ENCODE peak calls at places on chromosomes 2 and 18, in seven cellular contexts. E is activated effector memory CD4-positive, alpha-beta T cell treated with anti-CD3 and anti-CD28 coated beads, Interleukin-2, amount 50 U/mL, for 16 hours; U is stimulated activated naive CD4-positive, alpha-beta T cell; A is H54; T is EL; Y is fibroblast of lung; K is cardiac fibroblast. G is an unnamed sample.

GRCh38 chr2:61411109-61411508 is 59.8 kb downstream of the USP34 start:
- DNase-seq in T (no peak), A (no peak), Y (no peak), E (no peak), U (no peak), K (no peak), G (no peak)

GRCh38 chr2:109547280-109547679 is 66.5 kb downstream of the SEPTIN10 start:
- DNase-seq in Y (no peak), K (no peak), E (no peak), A (no peak), U (no peak), T (no peak), G (no peak)

GRCh38 chr2:128630974-128631697 is 312.5 kb upstream of the HS6ST1 start:
- DNase-seq in T (no peak), U (no peak), E (peak), Y (no peak), K (no peak), A (no peak), G (no peak)

GRCh38 chr2:5995832-5996231 is 303.6 kb downstream of the SOX11 start:
- DNase-seq in U (no peak), E (no peak), Y (peak), K (no peak), T (no peak), A (no peak), G (no peak)

GRCh38 chr2:108287169-108287568 is 1.5 kb upstream of the SULT1C2 start:
- DNase-seq in T (no peak), U (no peak), K (no peak), E (no peak), A (no peak), Y (no peak), G (no peak)

GRCh38 chr2:20633794-20634259 is 17.1 kb downstream of the HS1BP3 start:
- DNase-seq in Y (no peak), T (no peak), K (no peak), E (no peak), A (no peak), U (no peak), G (no peak)

GRCh38 chr2:231680284-231680991 is 27.9 kb upstream of the PTMA start:
- DNase-seq in K (no peak), E (no peak), A (no peak), U (no peak), Y (no peak), T (no peak), G (no peak)

GRCh38 chr18:60067426-60068210 is 167.8 kb downstream of the PMAIP1 start:
- DNase-seq in T (peak), A (no peak), Y (peak), U (no peak), K (no peak), E (no peak), G (no peak)

GRCh38 chr2:19899853-19900525 is 1.8 kb downstream of the TTC32 start:
- DNase-seq in A (no peak), T (no peak), K (no peak), E (no peak), U (no peak), Y (no peak), G (no peak)

GRCh38 chr2:215862211-215862610 is 151.1 kb downstream of the MREG start:
- DNase-seq in A (no peak), T (no peak), E (no peak), Y (no peak), K (no peak), U (no peak), G (no peak)

GRCh38 chr2:174009488-174010223 is 44.5 kb upstream of the SP3 start:
- DNase-seq in K (peak), E (no peak), U (no peak), Y (peak), A (no peak), T (peak), G (no peak)

GRCh38 chr2:120904825-120905224 is 169.2 kb downstream of the GLI2 start:
- DNase-seq in K (no peak), E (no peak), T (no peak), U (no peak), A (no peak), Y (no peak), G (peak)

GRCh38 chr2:112623913-112624777 is 21.6 kb upstream of the SLC20A1 start:
- DNase-seq in K (peak), U (no peak), Y (peak), T (peak), E (peak), A (no peak), G (no peak)

G was measured in nephron progenitor cell.